ENCODE peak calls at places on chromosome 22, in four cellular contexts. R is HCT116, K is A549, M is endothelial cell of umbilical vein. G is an unnamed sample.

GRCh38 chr22:23555118-23555517 is 25.0 kb downstream of the IGLL1 start:
- DNase-seq in M (no peak), K (no peak), R (no peak), G (no peak)

GRCh38 chr22:46373166-46373565 is 37.7 kb downstream of the TRMU start:
- DNase-seq in M (no peak), K (no peak), R (no peak), G (no peak)

GRCh38 chr22:22893891-22894739 is 6.5 kb downstream of the IGLL5 start:
- DNase-seq in M (no peak), K (no peak), R (no peak), G (no peak)

GRCh38 chr22:25950101-25950500 is 208.1 kb downstream of the MYO18B start:
- DNase-seq in M (no peak), K (no peak), R (no peak), G (no peak)

GRCh38 chr22:27135582-27135981 is 478.2 kb downstream of the MIAT start:
- DNase-seq in K (peak; percentile 78), R (no peak), M (no peak), G (no peak)

GRCh38 chr22:46009730-46010129 is 32.8 kb upstream of the WNT7B start:
- DNase-seq in M (no peak), K (peak; percentile 56), R (no peak), G (no peak)

GRCh38 chr22:46108564-46109473 is 41.5 kb upstream of the PPARA start:
- DNase-seq in K (peak; percentile 73), M (peak; percentile 20), R (no peak), G (peak; percentile 40)

GRCh38 chr22:45805413-45805812 is 133.8 kb downstream of the ATXN10 start:
- DNase-seq in K (no peak), R (no peak), M (peak; percentile 3), G (no peak)

GRCh38 chr22:25029181-25029580 is 76.7 kb downstream of the KIAA1671 start:
- DNase-seq in M (no peak), R (no peak), K (no peak), G (no peak)

GRCh38 chr22:48827228-48827810 is 1000.4 kb downstream of the BRD1 start:
- DNase-seq in K (no peak), R (no peak), M (no peak), G (no peak)

GRCh38 chr22:35451602-35452001 is 51.7 kb downstream of the MCM5 start:
- DNase-seq in M (no peak), K (no peak), R (no peak), G (no peak)

GRCh38 chr22:31532060-31532459 is 35.7 kb downstream of the SFI1 start:
- DNase-seq in M (no peak), K (no peak), R (no peak), G (no peak)

GRCh38 chr22:21624880-21625791 is 4.7 kb downstream of the YDJC start:
- DNase-seq in K (no peak), M (no peak), R (no peak), G (peak; percentile 73)

GRCh38 chr22:36144886-36145541 is 15.5 kb downstream of the APOL3 start:
- DNase-seq in M (peak; percentile 77), R (peak; percentile 13), K (peak; percentile 62), G (peak; percentile 54)

GRCh38 chr22:28597665-28598064 is 82.0 kb downstream of the TTC28 start:
- DNase-seq in R (no peak), M (no peak), K (no peak), G (peak; percentile 35)

GRCh38 chr22:39900306-39901227 is at the start of gene GRAP2:
- DNase-seq in R (no peak), K (no peak), M (no peak), G (peak; percentile 70)

GRCh38 chr22:23115369-23115768 is 26.4 kb downstream of the RSPH14 start:
- DNase-seq in M (no peak), R (no peak), K (no peak), G (no peak)

GRCh38 chr22:33789690-33790253 is 130.5 kb downstream of the LARGE1 start:
- DNase-seq in R (no peak), M (no peak), K (no peak), G (no peak)

GRCh38 chr22:29115682-29116313 is 43.0 kb downstream of the KREMEN1 start:
- DNase-seq in M (no peak), K (no peak), R (no peak), G (no peak)

GRCh38 chr22:17035246-17035645 is 27.2 kb upstream of the GAB4 start:
- DNase-seq in M (no peak), K (no peak), R (no peak), G (no peak)

GRCh38 chr22:35140879-35141745 is 75.2 kb downstream of the ISX start:
- DNase-seq in R (no peak), K (no peak), M (no peak), G (peak; percentile 25)

GRCh38 chr22:41308054-41308453 is 6.7 kb downstream of the ZC3H7B start:
- DNase-seq in M (no peak), K (no peak), R (no peak), G (no peak)

GRCh38 chr22:48758905-48759875 is 1068.5 kb downstream of the BRD1 start:
- DNase-seq in R (no peak), K (no peak), M (no peak), G (no peak)

GRCh38 chr22:47695176-47695575 is 932.7 kb downstream of the TBC1D22A start:
- DNase-seq in M (no peak), K (no peak), R (no peak), G (no peak)

GRCh38 chr22:22394589-22394988 is 114.0 kb downstream of the ZNF280B start:
- DNase-seq in K (no peak), R (no peak), M (no peak), G (no peak)

GRCh38 chr22:22663861-22664800 is 19.7 kb downstream of the GGTLC2 start:
- DNase-seq in M (no peak), R (no peak), K (no peak), G (no peak)

GRCh38 chr22:48739348-48740085 is 1088.2 kb downstream of the BRD1 start:
- DNase-seq in M (no peak), R (no peak), K (no peak), G (no peak)

GRCh38 chr22:32754413-32755041 is 47.0 kb upstream of the TIMP3 start:
- DNase-seq in K (peak; percentile 33), R (no peak), M (no peak), G (no peak)

GRCh38 chr22:22927888-22928665 is 40.5 kb downstream of the IGLL5 start:
- DNase-seq in M (no peak), R (no peak), K (no peak), G (no peak)

GRCh38 chr22:44698531-44699421 is 3.2 kb upstream of the PRR5 start:
- DNase-seq in K (no peak), M (no peak), R (no peak), G (no peak)
- TF ChIP-seq MAX in K (no peak), M (no peak), R (no peak), G (no peak)

GRCh38 chr22:38881997-38882396 is 10.0 kb upstream of the CBX6 start:
- DNase-seq in K (no peak), R (no peak), M (no peak), G (no peak)
- TF ChIP-seq POLR2A in K (no peak), R (no peak), M (no peak), G (no peak)

DNA sequence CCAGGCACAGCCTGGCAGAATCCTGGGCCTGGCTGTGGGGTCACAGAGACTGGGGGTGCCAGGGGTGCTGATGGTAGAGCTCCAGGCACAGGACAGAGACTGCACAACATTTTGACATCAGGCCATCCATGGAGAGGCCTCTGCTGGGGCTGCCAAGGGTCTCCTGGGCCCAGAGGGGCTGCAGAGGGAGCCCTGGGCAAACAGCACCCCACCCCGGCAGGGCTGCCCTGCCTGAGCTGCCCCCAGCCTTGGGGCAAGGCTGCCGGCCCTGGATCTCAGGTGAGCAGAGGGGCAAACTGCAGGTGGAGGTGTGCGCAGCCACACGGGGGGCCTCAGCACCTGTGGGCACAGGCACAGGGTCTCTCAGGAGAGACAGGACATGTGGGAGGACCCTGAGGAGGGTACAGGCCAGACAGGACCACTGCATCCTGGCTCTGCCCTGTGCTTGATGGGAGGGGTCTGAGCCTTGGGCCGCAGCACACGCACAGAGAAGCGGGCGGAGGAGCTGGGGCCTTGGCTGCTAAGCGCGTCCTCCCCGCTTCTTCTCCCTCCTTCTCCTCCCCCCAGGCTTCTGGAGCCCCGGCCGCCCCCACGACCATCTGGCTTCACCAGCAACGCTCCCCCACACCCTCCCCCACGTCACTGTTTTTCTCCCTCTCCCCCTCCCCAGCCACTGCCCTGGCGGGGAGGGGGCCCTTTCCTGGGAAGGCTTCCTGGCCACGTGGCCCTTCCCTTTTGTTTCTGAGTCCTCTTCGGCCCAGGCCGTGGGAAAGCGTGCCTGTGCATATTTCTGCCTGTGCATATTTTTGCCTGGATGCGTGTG is 28.0 kb downstream of the RTN4R start:
- DNase-seq in K (no peak), M (peak; percentile 75), R (no peak), G (peak; percentile 94)
- TF ChIP-seq MAX in K (no peak), M (peak; percentile 63), R (no peak), G (peak; percentile 86)

DNA sequence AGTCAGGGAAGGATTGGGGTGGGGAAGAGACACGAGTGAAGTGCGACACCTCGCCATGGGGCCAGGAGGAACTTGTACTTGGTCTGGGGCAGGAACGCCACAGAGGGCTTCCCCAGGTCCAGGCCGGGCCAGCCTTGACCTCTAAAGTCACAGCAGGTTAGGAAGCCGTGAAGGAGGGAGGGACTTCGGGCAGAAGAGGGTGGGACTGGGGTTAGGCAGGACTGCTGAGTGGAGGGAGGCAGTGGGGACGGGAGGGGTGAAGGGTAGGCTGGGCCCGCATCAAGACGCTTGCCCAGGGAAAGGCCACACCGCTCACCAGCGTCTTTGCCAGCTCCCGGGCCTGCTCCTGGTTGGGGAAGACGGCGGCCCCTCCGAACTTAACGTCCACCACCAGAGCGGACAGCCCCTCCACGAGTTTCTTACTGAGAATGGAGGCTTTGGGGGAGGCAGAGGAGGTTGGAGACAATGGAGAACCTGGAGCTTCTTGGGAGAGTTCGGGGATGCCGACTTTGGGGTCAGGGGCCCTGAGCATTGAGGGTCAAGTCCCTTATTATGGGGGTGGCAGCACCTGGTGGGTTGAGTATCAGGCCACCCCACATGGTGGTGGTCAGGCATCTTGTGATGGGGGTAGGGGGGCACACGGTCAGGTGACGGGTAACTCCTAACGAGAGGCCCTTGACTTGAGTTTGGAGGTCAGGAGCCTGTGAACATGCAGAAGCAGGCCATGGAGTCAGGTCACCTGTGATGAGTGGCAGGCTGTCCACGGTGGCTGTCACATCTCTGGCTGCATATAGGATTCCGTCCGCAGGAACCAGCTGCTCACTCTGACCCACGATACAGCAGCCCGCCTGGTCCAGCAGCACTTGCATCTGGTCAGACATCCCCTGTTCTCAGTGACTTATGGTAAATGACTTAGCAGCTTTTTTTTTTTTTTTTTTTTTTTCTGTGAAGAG is 1.7 kb upstream of the SCO2 start:
- DNase-seq in M (no peak), K (peak; percentile 84), R (no peak), G (peak; percentile 90)
- TF ChIP-seq POLR2A in M (no peak), K (peak; percentile 29), R (peak; percentile 94), G (peak; percentile 38)

GRCh38 chr22:43291381-43291780 is 51.8 kb downstream of the SCUBE1 start:
- DNase-seq in M (no peak), K (no peak), R (no peak), G (no peak)

GRCh38 chr22:43288378-43288777 is 54.8 kb downstream of the SCUBE1 start:
- DNase-seq in K (no peak), M (no peak), R (no peak), G (no peak)

GRCh38 chr22:43288807-43289417 is 54.3 kb downstream of the SCUBE1 start:
- DNase-seq in K (no peak), M (no peak), R (no peak), G (no peak)

GRCh38 chr22:43289551-43289963 is 53.6 kb downstream of the SCUBE1 start:
- DNase-seq in R (no peak), K (no peak), M (peak; percentile 20), G (no peak)

GRCh38 chr22:43289976-43290663 is 53.1 kb downstream of the SCUBE1 start:
- DNase-seq in M (no peak), R (no peak), K (no peak), G (no peak)
- TF ChIP-seq MAX in M (no peak), R (no peak), K (no peak), G (peak; percentile 29)

G was measured in NB4.